ENCODE peak calls at places on chromosomes 2 and 18, in four cellular contexts. X, H, D and C are unnamed samples.

GRCh38 chr2:239262484-239263230 is 138.2 kb downstream of the HDAC4 start:
- DNase-seq in X (no peak), H (no peak), D (no peak), C (no peak)

GRCh38 chr2:61928816-61929471 is 23.5 kb downstream of the COMMD1 start:
- DNase-seq in X (no peak), H (no peak), D (no peak), C (no peak)

GRCh38 chr18:36889316-36889715 is 60.4 kb downstream of the KIAA1328 start:
- DNase-seq in X (no peak), H (no peak), D (no peak), C (no peak)

GRCh38 chr2:205612661-205613060 is 69.6 kb upstream of the NRP2 start:
- DNase-seq in X (no peak), H (no peak), D (no peak), C (no peak)

GRCh38 chr18:13370995-13371625 is 152.6 kb downstream of the LDLRAD4 start:
- DNase-seq in X (no peak), H (no peak), D (no peak), C (no peak)

GRCh38 chr18:9872823-9873222 is 12.9 kb upstream of the TXNDC2 start:
- DNase-seq in X (no peak), H (no peak), D (no peak), C (no peak)

GRCh38 chr2:133072837-133073694 is 403.1 kb upstream of the LYPD1 start:
- DNase-seq in X (no peak), H (no peak), D (no peak), C (no peak)

GRCh38 chr2:71930073-71930681 is 217.5 kb downstream of the CYP26B1 start:
- DNase-seq in X (no peak), H (no peak), D (no peak), C (no peak)

GRCh38 chr2:172148246-172148645 is 45.5 kb upstream of the DLX2 start:
- DNase-seq in X (no peak), H (no peak), D (no peak), C (no peak)

GRCh38 chr2:6934758-6935638 is 17.8 kb downstream of the RNF144A start:
- DNase-seq in X (no peak), H (no peak), D (no peak), C (no peak)

GRCh38 chr2:54903736-54904554 is 146.3 kb downstream of the RTN4 start:
- DNase-seq in X (no peak), H (no peak), D (peak; percentile 76), C (peak; percentile 8)

GRCh38 chr2:20104900-20105545 is 53.6 kb upstream of the LAPTM4A start:
- DNase-seq in X (no peak), H (no peak), D (no peak), C (no peak)

GRCh38 chr18:57221084-57221483 is 74.2 kb downstream of the BOD1L2 start:
- DNase-seq in X (no peak), H (no peak), D (no peak), C (no peak)

GRCh38 chr2:233867993-233868532 is at the start of gene MSL3B:
- DNase-seq in X (no peak), H (no peak), D (no peak), C (peak; percentile 43)

GRCh38 chr2:180319586-180320405 is 312.7 kb upstream of the CWC22 start:
- DNase-seq in X (no peak), H (no peak), D (no peak), C (no peak)

GRCh38 chr2:20012282-20013060 is at the start of gene MATN3:
- DNase-seq in X (no peak), H (no peak), D (peak; percentile 58), C (no peak)

GRCh38 chr2:130183500-130184373 is 1.7 kb downstream of the MZT2B start:
- DNase-seq in X (no peak), H (no peak), D (no peak), C (no peak)

GRCh38 chr2:119939915-119940314 is 73.0 kb upstream of the EPB41L5 start:
- DNase-seq in X (no peak), H (no peak), D (no peak), C (no peak)

GRCh38 chr2:228352048-228352447 is 170.6 kb upstream of the SPHKAP start:
- DNase-seq in X (no peak), H (no peak), D (no peak), C (no peak)

GRCh38 chr2:45930396-45930792 is 278.9 kb downstream of the PRKCE start:
- DNase-seq in X (no peak), H (no peak), D (no peak), C (no peak)

GRCh38 chr18:9612215-9612830 is 2.0 kb downstream of the PPP4R1 start:
- DNase-seq in X (no peak), H (no peak), D (no peak), C (peak; percentile 29)

GRCh38 chr2:197073701-197074433 is 147.4 kb upstream of the PGAP1 start:
- DNase-seq in X (no peak), H (peak; percentile 63), D (peak; percentile 60), C (no peak)

GRCh38 chr2:40230186-40230585 is 221.7 kb downstream of the SLC8A1 start:
- DNase-seq in X (no peak), H (no peak), D (no peak), C (no peak)

GRCh38 chr2:242069018-242069417 is 199.5 kb downstream of the RTP5 start:
- DNase-seq in X (no peak), H (no peak), D (no peak), C (no peak)

GRCh38 chr2:19360881-19361321 is 2.5 kb upstream of the OSR1 start:
- DNase-seq in X (no peak), H (no peak), D (peak; percentile 38), C (no peak)

GRCh38 chr2:160207804-160208661 is 8.0 kb upstream of the ITGB6 start:
- DNase-seq in X (no peak), H (peak; percentile 74), D (peak; percentile 91), C (no peak)

GRCh38 chr2:63408530-63408929 is 179.7 kb downstream of the WDPCP start:
- DNase-seq in X (no peak), H (no peak), D (no peak), C (no peak)

GRCh38 chr2:157497603-157498314 is 53.9 kb upstream of the CYTIP start:
- DNase-seq in X (no peak), H (no peak), D (no peak), C (no peak)

GRCh38 chr18:79395308-79395640 is 456 bp upstream of the NFATC1 start:
- DNase-seq in X (no peak), H (no peak), D (no peak), C (no peak)

GRCh38 chr2:128309341-128310093 is 9.2 kb downstream of the HS6ST1 start:
- DNase-seq in X (no peak), H (peak; percentile 23), D (peak; percentile 88), C (no peak)
- H3K4me1 ChIP-seq in X (peaks cover 64% of the 10 kb centered on the region), H (peaks cover 9% of the 10 kb centered on the region), D (peaks cover 86% of the 10 kb centered on the region), C (no peaks in the 10 kb centered on the region)

GRCh38 chr2:169824373-169825333 is at the start of gene METTL5:
- DNase-seq in X (no peak), H (peak; percentile 75), D (peak; percentile 92), C (peak; percentile 65)

GRCh38 chr2:169822785-169823392 is 1.8 kb downstream of the METTL5 start:
- DNase-seq in X (no peak), H (no peak), D (no peak), C (no peak)

GRCh38 chr2:169819106-169819505 is 5.6 kb downstream of the METTL5 start:
- DNase-seq in X (no peak), H (no peak), D (no peak), C (no peak)

GRCh38 chr2:169823996-169824372 is 721 bp downstream of the METTL5 start:
- DNase-seq in X (no peak), H (no peak), D (no peak), C (no peak)

DNA sequence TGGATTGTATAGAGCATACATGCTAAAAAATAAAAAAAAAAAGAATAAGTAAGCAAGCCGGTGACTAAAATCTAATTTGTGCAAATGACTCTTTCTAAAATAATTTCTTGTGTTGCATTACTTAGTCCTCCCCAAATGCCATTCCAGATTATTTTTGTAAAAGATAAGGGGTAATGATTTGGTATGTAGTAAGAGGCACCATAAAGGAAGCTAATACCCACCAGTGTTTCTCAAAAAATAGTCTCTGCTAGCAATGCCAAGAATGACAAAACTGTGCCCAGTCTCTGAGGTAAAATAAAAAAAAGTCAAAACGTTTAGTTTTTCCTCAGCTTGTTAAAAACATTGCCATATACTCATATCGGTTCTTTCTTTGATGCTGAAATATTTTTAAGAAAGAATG is 2.7 kb downstream of the METTL5 start:
- DNase-seq in X (no peak), H (no peak), D (no peak), C (no peak)
- H3K4me1 ChIP-seq in X (peaks cover 11% of the 10 kb centered on the region), H (no peaks in the 10 kb centered on the region), D (peaks cover 30% of the 10 kb centered on the region), C (peaks cover 4% of the 10 kb centered on the region)

GRCh38 chr2:98444436-98445166 is at the start of gene INPP4A:
- DNase-seq in X (no peak), H (peak; percentile 43), D (peak; percentile 88), C (peak; percentile 69)

GRCh38 chr2:98442488-98442887 is 2.2 kb upstream of the INPP4A start:
- DNase-seq in X (no peak), H (no peak), D (no peak), C (no peak)

GRCh38 chr2:98446850-98447249 is 2.2 kb downstream of the INPP4A start:
- DNase-seq in X (no peak), H (no peak), D (no peak), C (no peak)

GRCh38 chr2:98445708-98446577 is 1.3 kb downstream of the INPP4A start:
- DNase-seq in X (no peak), H (no peak), D (no peak), C (no peak)

GRCh38 chr2:98445167-98445522 is 487 bp downstream of the INPP4A start:
- DNase-seq in X (no peak), H (no peak), D (no peak), C (no peak)
- H3K4me1 ChIP-seq in X (peaks cover 13% of the 10 kb centered on the region), H (no peaks in the 10 kb centered on the region), D (peaks cover 13% of the 10 kb centered on the region), C (peaks cover 31% of the 10 kb centered on the region)

DNA sequence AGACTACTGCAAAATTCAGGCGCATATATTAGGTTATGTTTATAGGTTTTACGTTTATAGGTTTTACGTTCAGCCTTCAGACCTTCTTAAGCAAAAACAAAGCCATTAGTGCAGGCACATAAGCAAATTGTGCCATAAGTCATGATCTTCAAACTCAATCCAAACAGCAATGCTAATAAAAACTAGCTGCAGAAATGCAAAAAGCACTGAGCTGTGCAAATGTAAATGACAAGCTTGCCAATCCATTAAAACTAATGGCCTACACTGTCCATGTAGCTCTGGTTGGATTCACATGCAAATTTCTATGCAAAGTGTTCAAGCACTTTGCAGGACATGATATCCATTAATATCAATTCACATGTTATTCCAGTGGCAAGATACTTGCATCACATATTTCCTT is 50.9 kb downstream of the LRPPRC start:
- DNase-seq in X (no peak), H (no peak), D (no peak), C (no peak)
- H3K4me1 ChIP-seq in X (no peaks in the 10 kb centered on the region), H (no peaks in the 10 kb centered on the region), D (no peaks in the 10 kb centered on the region), C (no peaks in the 10 kb centered on the region)

DNA sequence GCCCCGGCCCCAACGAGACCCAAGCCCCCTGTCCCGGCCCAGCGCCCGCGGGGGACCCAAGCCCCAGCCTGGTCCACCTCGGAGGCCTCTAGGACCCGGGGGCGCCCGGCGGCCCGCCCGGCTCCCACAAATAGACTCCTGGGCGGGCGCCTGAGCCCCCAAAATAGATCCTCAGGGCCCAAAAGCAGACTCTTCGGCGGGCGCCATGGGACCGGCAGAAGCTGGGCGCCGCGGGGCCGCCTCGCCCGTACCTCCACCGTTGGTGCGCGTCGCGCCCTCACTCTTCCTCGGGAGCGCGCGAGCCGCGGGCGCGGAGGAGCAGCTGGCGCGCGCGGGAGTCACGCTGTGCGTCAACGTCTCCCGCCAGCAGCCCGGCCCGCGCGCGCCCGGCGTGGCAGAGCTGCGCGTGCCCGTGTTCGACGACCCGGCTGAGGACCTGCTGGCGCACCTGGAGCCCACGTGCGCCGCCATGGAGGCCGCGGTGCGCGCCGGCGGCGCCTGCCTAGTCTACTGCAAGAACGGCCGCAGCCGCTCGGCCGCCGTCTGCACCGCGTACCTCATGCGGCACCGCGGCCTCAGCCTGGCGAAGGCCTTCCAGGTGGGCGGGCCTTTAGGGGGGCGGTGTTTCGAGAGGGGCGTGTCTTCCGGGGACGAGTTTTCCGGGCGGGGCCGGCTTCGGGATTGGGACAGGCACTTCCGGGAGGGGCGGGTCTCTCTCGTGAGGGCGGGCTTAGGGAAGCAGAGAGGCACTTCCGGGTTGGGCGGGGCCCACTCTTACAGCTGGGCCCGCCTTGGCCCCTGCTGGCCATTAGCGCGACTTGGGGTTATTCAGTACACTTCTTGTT is 545 bp downstream of the DUSP28 start:
- DNase-seq in X (peak; percentile 97), H (peak; percentile 100), D (peak; percentile 100), C (peak; percentile 100)
- H3K4me1 ChIP-seq in X (peaks cover 34% of the 10 kb centered on the region), H (peaks cover under 1% of the 10 kb centered on the region), D (peaks cover 51% of the 10 kb centered on the region), C (peaks cover 71% of the 10 kb centered on the region)